ENCODE peak calls at places on chromosomes 12 and 14, in nine cellular contexts. One of them, this sample, is unnamed.

GRCh38 chr12:80936642-80937390 is 918 bp downstream of the LIN7A start:
- ATAC-seq in stimulated activated naive CD8-positive, alpha-beta T cell treated with anti-CD3 and anti-CD28 coated beads, Interleukin-15, Interleukin-2, amounts not matched to agents 100 U/mL and 50 U/mL, for 24 hours: no peak
- ATAC-seq in sciatic nerve: peak; percentile 81
- ATAC-seq in heart right ventricle: peak; percentile 80
- ATAC-seq in activated CD8-positive, alpha-beta T cell treated with anti-CD3 and anti-CD28 coated beads, Interleukin-2, amount 10 ng/mL, durations not matched to agents 7 days and 5 days: peak; percentile 19
- ATAC-seq in T-cell: no peak
- ATAC-seq in pancreas: peak; percentile 82
- ATAC-seq in stimulated activated naive B cell treated with anti-CD40 and anti-IgM and Interleukin-4, amounts not matched to agents 10 μg/mL and 1 μg/mL and 100 μg/mL, for 72 hours: no peak
- ATAC-seq in Right ventricle myocardium inferior: peak; percentile 85
- ATAC-seq in this sample: no peak

GRCh38 chr12:66241061-66242043 is 52.3 kb downstream of the IRAK3 start:
- ATAC-seq in stimulated activated naive CD8-positive, alpha-beta T cell treated with anti-CD3 and anti-CD28 coated beads, Interleukin-15, Interleukin-2, amounts not matched to agents 100 U/mL and 50 U/mL, for 24 hours: no peak
- ATAC-seq in sciatic nerve: peak; percentile 88
- ATAC-seq in heart right ventricle: peak; percentile 75
- ATAC-seq in activated CD8-positive, alpha-beta T cell treated with anti-CD3 and anti-CD28 coated beads, Interleukin-2, amount 10 ng/mL, durations not matched to agents 7 days and 5 days: no peak
- ATAC-seq in T-cell: no peak
- ATAC-seq in pancreas: peak; percentile 71
- ATAC-seq in stimulated activated naive B cell treated with anti-CD40 and anti-IgM and Interleukin-4, amounts not matched to agents 10 μg/mL and 1 μg/mL and 100 μg/mL, for 72 hours: no peak
- ATAC-seq in Right ventricle myocardium inferior: no peak
- ATAC-seq in this sample: no peak

GRCh38 chr12:20368653-20369163 is 371 bp downstream of the PDE3A start:
- ATAC-seq in stimulated activated naive CD8-positive, alpha-beta T cell treated with anti-CD3 and anti-CD28 coated beads, Interleukin-15, Interleukin-2, amounts not matched to agents 100 U/mL and 50 U/mL, for 24 hours: peak; percentile 15
- ATAC-seq in sciatic nerve: peak; percentile 69
- ATAC-seq in heart right ventricle: peak; percentile 27
- ATAC-seq in activated CD8-positive, alpha-beta T cell treated with anti-CD3 and anti-CD28 coated beads, Interleukin-2, amount 10 ng/mL, durations not matched to agents 7 days and 5 days: peak; percentile 27
- ATAC-seq in T-cell: no peak
- ATAC-seq in pancreas: peak; percentile 65
- ATAC-seq in stimulated activated naive B cell treated with anti-CD40 and anti-IgM and Interleukin-4, amounts not matched to agents 10 μg/mL and 1 μg/mL and 100 μg/mL, for 72 hours: no peak
- ATAC-seq in Right ventricle myocardium inferior: peak; percentile 41
- ATAC-seq in this sample: no peak

GRCh38 chr12:42516573-42516972 is 73.0 kb downstream of the PRICKLE1 start:
- ATAC-seq in stimulated activated naive CD8-positive, alpha-beta T cell treated with anti-CD3 and anti-CD28 coated beads, Interleukin-15, Interleukin-2, amounts not matched to agents 100 U/mL and 50 U/mL, for 24 hours: no peak
- ATAC-seq in sciatic nerve: no peak
- ATAC-seq in heart right ventricle: no peak
- ATAC-seq in activated CD8-positive, alpha-beta T cell treated with anti-CD3 and anti-CD28 coated beads, Interleukin-2, amount 10 ng/mL, durations not matched to agents 7 days and 5 days: no peak
- ATAC-seq in T-cell: no peak
- ATAC-seq in pancreas: no peak
- ATAC-seq in stimulated activated naive B cell treated with anti-CD40 and anti-IgM and Interleukin-4, amounts not matched to agents 10 μg/mL and 1 μg/mL and 100 μg/mL, for 72 hours: no peak
- ATAC-seq in Right ventricle myocardium inferior: no peak
- ATAC-seq in this sample: no peak

GRCh38 chr12:64678248-64678647 is 68.0 kb downstream of the RASSF3 start:
- ATAC-seq in stimulated activated naive CD8-positive, alpha-beta T cell treated with anti-CD3 and anti-CD28 coated beads, Interleukin-15, Interleukin-2, amounts not matched to agents 100 U/mL and 50 U/mL, for 24 hours: no peak
- ATAC-seq in sciatic nerve: no peak
- ATAC-seq in heart right ventricle: no peak
- ATAC-seq in activated CD8-positive, alpha-beta T cell treated with anti-CD3 and anti-CD28 coated beads, Interleukin-2, amount 10 ng/mL, durations not matched to agents 7 days and 5 days: no peak
- ATAC-seq in T-cell: no peak
- ATAC-seq in pancreas: peak; percentile 31
- ATAC-seq in stimulated activated naive B cell treated with anti-CD40 and anti-IgM and Interleukin-4, amounts not matched to agents 10 μg/mL and 1 μg/mL and 100 μg/mL, for 72 hours: no peak
- ATAC-seq in Right ventricle myocardium inferior: no peak
- ATAC-seq in this sample: no peak

GRCh38 chr12:82314406-82314892 is 43.7 kb downstream of the CCDC59 start:
- ATAC-seq in stimulated activated naive CD8-positive, alpha-beta T cell treated with anti-CD3 and anti-CD28 coated beads, Interleukin-15, Interleukin-2, amounts not matched to agents 100 U/mL and 50 U/mL, for 24 hours: no peak
- ATAC-seq in sciatic nerve: no peak
- ATAC-seq in heart right ventricle: no peak
- ATAC-seq in activated CD8-positive, alpha-beta T cell treated with anti-CD3 and anti-CD28 coated beads, Interleukin-2, amount 10 ng/mL, durations not matched to agents 7 days and 5 days: no peak
- ATAC-seq in T-cell: no peak
- ATAC-seq in pancreas: peak; percentile 64
- ATAC-seq in stimulated activated naive B cell treated with anti-CD40 and anti-IgM and Interleukin-4, amounts not matched to agents 10 μg/mL and 1 μg/mL and 100 μg/mL, for 72 hours: no peak
- ATAC-seq in Right ventricle myocardium inferior: no peak
- ATAC-seq in this sample: no peak

GRCh38 chr14:105529506-105530445 is 3.4 kb downstream of the TMEM121 start:
- ATAC-seq in stimulated activated naive CD8-positive, alpha-beta T cell treated with anti-CD3 and anti-CD28 coated beads, Interleukin-15, Interleukin-2, amounts not matched to agents 100 U/mL and 50 U/mL, for 24 hours: peak; percentile 12
- ATAC-seq in sciatic nerve: no peak
- ATAC-seq in heart right ventricle: no peak
- ATAC-seq in activated CD8-positive, alpha-beta T cell treated with anti-CD3 and anti-CD28 coated beads, Interleukin-2, amount 10 ng/mL, durations not matched to agents 7 days and 5 days: peak; percentile 31
- ATAC-seq in T-cell: peak; percentile 34
- ATAC-seq in pancreas: no peak
- ATAC-seq in stimulated activated naive B cell treated with anti-CD40 and anti-IgM and Interleukin-4, amounts not matched to agents 10 μg/mL and 1 μg/mL and 100 μg/mL, for 72 hours: peak; percentile 12
- ATAC-seq in Right ventricle myocardium inferior: no peak
- ATAC-seq in this sample: peak; percentile 8

GRCh38 chr14:92880851-92881250 is 42.1 kb upstream of the CHGA start:
- ATAC-seq in stimulated activated naive CD8-positive, alpha-beta T cell treated with anti-CD3 and anti-CD28 coated beads, Interleukin-15, Interleukin-2, amounts not matched to agents 100 U/mL and 50 U/mL, for 24 hours: no peak
- ATAC-seq in sciatic nerve: peak; percentile 65
- ATAC-seq in heart right ventricle: peak; percentile 50
- ATAC-seq in activated CD8-positive, alpha-beta T cell treated with anti-CD3 and anti-CD28 coated beads, Interleukin-2, amount 10 ng/mL, durations not matched to agents 7 days and 5 days: no peak
- ATAC-seq in T-cell: no peak
- ATAC-seq in pancreas: peak; percentile 71
- ATAC-seq in stimulated activated naive B cell treated with anti-CD40 and anti-IgM and Interleukin-4, amounts not matched to agents 10 μg/mL and 1 μg/mL and 100 μg/mL, for 72 hours: no peak
- ATAC-seq in Right ventricle myocardium inferior: peak; percentile 43
- ATAC-seq in this sample: no peak

GRCh38 chr12:25200703-25201102 is 5.7 kb downstream of the ETFRF1 start:
- ATAC-seq in stimulated activated naive CD8-positive, alpha-beta T cell treated with anti-CD3 and anti-CD28 coated beads, Interleukin-15, Interleukin-2, amounts not matched to agents 100 U/mL and 50 U/mL, for 24 hours: no peak
- ATAC-seq in sciatic nerve: no peak
- ATAC-seq in heart right ventricle: no peak
- ATAC-seq in activated CD8-positive, alpha-beta T cell treated with anti-CD3 and anti-CD28 coated beads, Interleukin-2, amount 10 ng/mL, durations not matched to agents 7 days and 5 days: no peak
- ATAC-seq in T-cell: no peak
- ATAC-seq in pancreas: no peak
- ATAC-seq in stimulated activated naive B cell treated with anti-CD40 and anti-IgM and Interleukin-4, amounts not matched to agents 10 μg/mL and 1 μg/mL and 100 μg/mL, for 72 hours: no peak
- ATAC-seq in Right ventricle myocardium inferior: no peak
- ATAC-seq in this sample: no peak

This sample was measured in activated T-helper 17 cell treated with anti-CD3 and anti-CD28 coated beads, Interleukin-2, amount 50 U/mL, for 72 hours.